ENCODE peak calls at places on chromosomes 12 and 14, in ten cellular contexts. One of them, this sample, is unnamed.

GRCh38 chr12:31118831-31119530 is 45.3 kb downstream of the DDX11 start:
- DNase-seq in CD8-positive, alpha-beta T cell: peak
- DNase-seq in effector memory CD4-positive, alpha-beta T cell: no peak
- DNase-seq in NCI-H510A treated with DMSO at 0.1 percent for 48 hours: peak
- DNase-seq in AG10803: no peak
- DNase-seq in lower leg skin: peak
- DNase-seq in substantia nigra: no peak
- DNase-seq in HS-5: no peak
- DNase-seq in heart right ventricle: no peak
- DNase-seq in vagina: no peak
- DNase-seq in this sample: peak

GRCh38 chr14:32366995-32367394 is 37.9 kb downstream of the AKAP6 start:
- DNase-seq in CD8-positive, alpha-beta T cell: no peak
- DNase-seq in effector memory CD4-positive, alpha-beta T cell: no peak
- DNase-seq in NCI-H510A treated with DMSO at 0.1 percent for 48 hours: peak
- DNase-seq in AG10803: peak
- DNase-seq in lower leg skin: no peak
- DNase-seq in substantia nigra: no peak
- DNase-seq in HS-5: no peak
- DNase-seq in heart right ventricle: peak
- DNase-seq in vagina: no peak
- DNase-seq in this sample: no peak

GRCh38 chr12:131617596-131618302 is 93.1 kb upstream of the SFSWAP start:
- DNase-seq in CD8-positive, alpha-beta T cell: no peak
- DNase-seq in effector memory CD4-positive, alpha-beta T cell: no peak
- DNase-seq in NCI-H510A treated with DMSO at 0.1 percent for 48 hours: no peak
- DNase-seq in AG10803: no peak
- DNase-seq in lower leg skin: no peak
- DNase-seq in substantia nigra: no peak
- DNase-seq in HS-5: no peak
- DNase-seq in heart right ventricle: no peak
- DNase-seq in vagina: no peak
- DNase-seq in this sample: no peak

GRCh38 chr14:97618917-97619690 is 821.9 kb downstream of the VRK1 start:
- DNase-seq in CD8-positive, alpha-beta T cell: no peak
- DNase-seq in effector memory CD4-positive, alpha-beta T cell: no peak
- DNase-seq in NCI-H510A treated with DMSO at 0.1 percent for 48 hours: no peak
- DNase-seq in AG10803: no peak
- DNase-seq in lower leg skin: no peak
- DNase-seq in substantia nigra: no peak
- DNase-seq in HS-5: no peak
- DNase-seq in heart right ventricle: no peak
- DNase-seq in vagina: no peak
- DNase-seq in this sample: no peak

GRCh38 chr14:89625208-89625987 is 208.4 kb upstream of the FOXN3 start:
- DNase-seq in CD8-positive, alpha-beta T cell: no peak
- DNase-seq in effector memory CD4-positive, alpha-beta T cell: no peak
- DNase-seq in NCI-H510A treated with DMSO at 0.1 percent for 48 hours: peak
- DNase-seq in AG10803: no peak
- DNase-seq in lower leg skin: no peak
- DNase-seq in substantia nigra: peak
- DNase-seq in HS-5: no peak
- DNase-seq in heart right ventricle: peak
- DNase-seq in vagina: no peak
- DNase-seq in this sample: no peak

GRCh38 chr12:79374543-79374942 is 316.2 kb downstream of the PAWR start:
- DNase-seq in CD8-positive, alpha-beta T cell: no peak
- DNase-seq in effector memory CD4-positive, alpha-beta T cell: no peak
- DNase-seq in NCI-H510A treated with DMSO at 0.1 percent for 48 hours: no peak
- DNase-seq in AG10803: peak
- DNase-seq in lower leg skin: no peak
- DNase-seq in substantia nigra: no peak
- DNase-seq in HS-5: no peak
- DNase-seq in heart right ventricle: no peak
- DNase-seq in vagina: no peak
- DNase-seq in this sample: no peak

GRCh38 chr12:44526655-44527199 is 349.4 kb downstream of the NELL2 start:
- DNase-seq in CD8-positive, alpha-beta T cell: no peak
- DNase-seq in effector memory CD4-positive, alpha-beta T cell: no peak
- DNase-seq in NCI-H510A treated with DMSO at 0.1 percent for 48 hours: no peak
- DNase-seq in AG10803: no peak
- DNase-seq in lower leg skin: no peak
- DNase-seq in substantia nigra: no peak
- DNase-seq in HS-5: no peak
- DNase-seq in heart right ventricle: no peak
- DNase-seq in vagina: no peak
- DNase-seq in this sample: no peak

GRCh38 chr12:90428881-90429280 is 526.1 kb downstream of the CCER1 start:
- DNase-seq in CD8-positive, alpha-beta T cell: no peak
- DNase-seq in effector memory CD4-positive, alpha-beta T cell: no peak
- DNase-seq in NCI-H510A treated with DMSO at 0.1 percent for 48 hours: no peak
- DNase-seq in AG10803: no peak
- DNase-seq in lower leg skin: no peak
- DNase-seq in substantia nigra: no peak
- DNase-seq in HS-5: no peak
- DNase-seq in heart right ventricle: no peak
- DNase-seq in vagina: no peak
- DNase-seq in this sample: no peak

GRCh38 chr12:119693006-119693405 is 25.1 kb downstream of the PRKAB1 start:
- DNase-seq in CD8-positive, alpha-beta T cell: no peak
- DNase-seq in effector memory CD4-positive, alpha-beta T cell: no peak
- DNase-seq in NCI-H510A treated with DMSO at 0.1 percent for 48 hours: no peak
- DNase-seq in AG10803: peak
- DNase-seq in lower leg skin: no peak
- DNase-seq in substantia nigra: no peak
- DNase-seq in HS-5: peak
- DNase-seq in heart right ventricle: peak
- DNase-seq in vagina: no peak
- DNase-seq in this sample: peak

GRCh38 chr12:127761880-127762279 is 505.1 kb upstream of the TMEM132C start:
- DNase-seq in CD8-positive, alpha-beta T cell: no peak
- DNase-seq in effector memory CD4-positive, alpha-beta T cell: no peak
- DNase-seq in NCI-H510A treated with DMSO at 0.1 percent for 48 hours: no peak
- DNase-seq in AG10803: no peak
- DNase-seq in lower leg skin: no peak
- DNase-seq in substantia nigra: no peak
- DNase-seq in HS-5: no peak
- DNase-seq in heart right ventricle: no peak
- DNase-seq in vagina: no peak
- DNase-seq in this sample: no peak

GRCh38 chr12:48969847-48970701 is 1.5 kb downstream of the WNT10B start:
- DNase-seq in CD8-positive, alpha-beta T cell: peak
- DNase-seq in effector memory CD4-positive, alpha-beta T cell: peak
- DNase-seq in NCI-H510A treated with DMSO at 0.1 percent for 48 hours: no peak
- DNase-seq in AG10803: no peak
- DNase-seq in lower leg skin: no peak
- DNase-seq in substantia nigra: no peak
- DNase-seq in HS-5: no peak
- DNase-seq in heart right ventricle: no peak
- DNase-seq in vagina: no peak
- DNase-seq in this sample: no peak

GRCh38 chr12:4780624-4781023 is 60.4 kb downstream of the GALNT8 start:
- DNase-seq in CD8-positive, alpha-beta T cell: no peak
- DNase-seq in effector memory CD4-positive, alpha-beta T cell: no peak
- DNase-seq in NCI-H510A treated with DMSO at 0.1 percent for 48 hours: no peak
- DNase-seq in AG10803: no peak
- DNase-seq in lower leg skin: no peak
- DNase-seq in substantia nigra: peak
- DNase-seq in HS-5: no peak
- DNase-seq in heart right ventricle: no peak
- DNase-seq in vagina: no peak
- DNase-seq in this sample: no peak

GRCh38 chr12:6550294-6551062 is 5.4 kb downstream of the IFFO1 start:
- DNase-seq in CD8-positive, alpha-beta T cell: no peak
- DNase-seq in effector memory CD4-positive, alpha-beta T cell: no peak
- DNase-seq in NCI-H510A treated with DMSO at 0.1 percent for 48 hours: no peak
- DNase-seq in AG10803: no peak
- DNase-seq in lower leg skin: no peak
- DNase-seq in substantia nigra: no peak
- DNase-seq in HS-5: no peak
- DNase-seq in heart right ventricle: no peak
- DNase-seq in vagina: no peak
- DNase-seq in this sample: no peak

GRCh38 chr12:67885370-67886169 is 103.7 kb upstream of the IFNG-AS1 start:
- DNase-seq in CD8-positive, alpha-beta T cell: no peak
- DNase-seq in effector memory CD4-positive, alpha-beta T cell: no peak
- DNase-seq in NCI-H510A treated with DMSO at 0.1 percent for 48 hours: no peak
- DNase-seq in AG10803: peak
- DNase-seq in lower leg skin: no peak
- DNase-seq in substantia nigra: no peak
- DNase-seq in HS-5: no peak
- DNase-seq in heart right ventricle: peak
- DNase-seq in vagina: no peak
- DNase-seq in this sample: no peak

GRCh38 chr12:74285773-74286172 is 251.9 kb upstream of the ATXN7L3B start:
- DNase-seq in CD8-positive, alpha-beta T cell: no peak
- DNase-seq in effector memory CD4-positive, alpha-beta T cell: no peak
- DNase-seq in NCI-H510A treated with DMSO at 0.1 percent for 48 hours: no peak
- DNase-seq in AG10803: no peak
- DNase-seq in lower leg skin: no peak
- DNase-seq in substantia nigra: no peak
- DNase-seq in HS-5: no peak
- DNase-seq in heart right ventricle: no peak
- DNase-seq in vagina: no peak
- DNase-seq in this sample: no peak

GRCh38 chr12:108747563-108747962 is 16.2 kb upstream of the CORO1C start:
- DNase-seq in CD8-positive, alpha-beta T cell: no peak
- DNase-seq in effector memory CD4-positive, alpha-beta T cell: no peak
- DNase-seq in NCI-H510A treated with DMSO at 0.1 percent for 48 hours: no peak
- DNase-seq in AG10803: no peak
- DNase-seq in lower leg skin: no peak
- DNase-seq in substantia nigra: no peak
- DNase-seq in HS-5: no peak
- DNase-seq in heart right ventricle: no peak
- DNase-seq in vagina: no peak
- DNase-seq in this sample: no peak

GRCh38 chr14:22646570-22647254 is 2.6 kb upstream of the OR6J1 start:
- DNase-seq in CD8-positive, alpha-beta T cell: no peak
- DNase-seq in effector memory CD4-positive, alpha-beta T cell: no peak
- DNase-seq in NCI-H510A treated with DMSO at 0.1 percent for 48 hours: no peak
- DNase-seq in AG10803: peak
- DNase-seq in lower leg skin: no peak
- DNase-seq in substantia nigra: no peak
- DNase-seq in HS-5: peak
- DNase-seq in heart right ventricle: no peak
- DNase-seq in vagina: no peak
- DNase-seq in this sample: no peak

GRCh38 chr12:113954547-113954946 is 11.6 kb downstream of the RBM19 start:
- DNase-seq in CD8-positive, alpha-beta T cell: no peak
- DNase-seq in effector memory CD4-positive, alpha-beta T cell: no peak
- DNase-seq in NCI-H510A treated with DMSO at 0.1 percent for 48 hours: no peak
- DNase-seq in AG10803: no peak
- DNase-seq in lower leg skin: no peak
- DNase-seq in substantia nigra: no peak
- DNase-seq in HS-5: no peak
- DNase-seq in heart right ventricle: no peak
- DNase-seq in vagina: no peak
- DNase-seq in this sample: no peak

GRCh38 chr12:24991209-24992049 is 42.5 kb upstream of the BCAT1 start:
- DNase-seq in CD8-positive, alpha-beta T cell: peak
- DNase-seq in effector memory CD4-positive, alpha-beta T cell: no peak
- DNase-seq in NCI-H510A treated with DMSO at 0.1 percent for 48 hours: peak
- DNase-seq in AG10803: peak
- DNase-seq in lower leg skin: no peak
- DNase-seq in substantia nigra: no peak
- DNase-seq in HS-5: peak
- DNase-seq in heart right ventricle: no peak
- DNase-seq in vagina: no peak
- DNase-seq in this sample: no peak

GRCh38 chr12:124284368-124284767 is 10.5 kb upstream of the RFLNA start:
- DNase-seq in CD8-positive, alpha-beta T cell: no peak
- DNase-seq in effector memory CD4-positive, alpha-beta T cell: no peak
- DNase-seq in NCI-H510A treated with DMSO at 0.1 percent for 48 hours: no peak
- DNase-seq in AG10803: no peak
- DNase-seq in lower leg skin: no peak
- DNase-seq in substantia nigra: no peak
- DNase-seq in HS-5: no peak
- DNase-seq in heart right ventricle: no peak
- DNase-seq in vagina: no peak
- DNase-seq in this sample: no peak